ENCODE peak calls at places on chromosome 4, in nine cellular contexts. One of them, this sample, is unnamed.

GRCh38 chr4:154390324-154390723 is 101.3 kb downstream of the DCHS2 start:
- DNase-seq in CD8-positive, alpha-beta T cell: no peak
- DNase-seq in lower leg skin: no peak
- DNase-seq in fibroblast of pulmonary artery: no peak
- DNase-seq in progenitor cell of endocrine pancreas: no peak
- DNase-seq in left lung: no peak
- DNase-seq in GM13977: no peak
- DNase-seq in AG09319: no peak
- DNase-seq in MM.1S: no peak
- DNase-seq in this sample: no peak

GRCh38 chr4:159400782-159401712 is 298.2 kb downstream of the RAPGEF2 start:
- DNase-seq in MM.1S: no peak
- DNase-seq in left lung: no peak
- DNase-seq in progenitor cell of endocrine pancreas: no peak
- DNase-seq in GM13977: no peak
- DNase-seq in CD8-positive, alpha-beta T cell: no peak
- DNase-seq in AG09319: no peak
- DNase-seq in lower leg skin: no peak
- DNase-seq in fibroblast of pulmonary artery: peak
- DNase-seq in this sample: no peak

GRCh38 chr4:105630670-105631655 is 77.5 kb downstream of the INTS12 start:
- DNase-seq in lower leg skin: no peak
- DNase-seq in CD8-positive, alpha-beta T cell: no peak
- DNase-seq in fibroblast of pulmonary artery: no peak
- DNase-seq in left lung: no peak
- DNase-seq in AG09319: no peak
- DNase-seq in progenitor cell of endocrine pancreas: no peak
- DNase-seq in GM13977: no peak
- DNase-seq in MM.1S: no peak
- DNase-seq in this sample: no peak

GRCh38 chr4:19187104-19187503 is 1064.6 kb upstream of the SLIT2 start:
- DNase-seq in fibroblast of pulmonary artery: peak
- DNase-seq in AG09319: no peak
- DNase-seq in lower leg skin: no peak
- DNase-seq in progenitor cell of endocrine pancreas: no peak
- DNase-seq in left lung: no peak
- DNase-seq in GM13977: no peak
- DNase-seq in CD8-positive, alpha-beta T cell: no peak
- DNase-seq in MM.1S: no peak
- DNase-seq in this sample: no peak

GRCh38 chr4:154164931-154165839 is 326.4 kb downstream of the DCHS2 start:
- DNase-seq in left lung: no peak
- DNase-seq in progenitor cell of endocrine pancreas: no peak
- DNase-seq in CD8-positive, alpha-beta T cell: no peak
- DNase-seq in AG09319: peak
- DNase-seq in lower leg skin: no peak
- DNase-seq in MM.1S: no peak
- DNase-seq in fibroblast of pulmonary artery: peak
- DNase-seq in GM13977: peak
- DNase-seq in this sample: no peak

GRCh38 chr4:102836596-102836995 is 9.2 kb upstream of the UBE2D3 start:
- DNase-seq in AG09319: no peak
- DNase-seq in lower leg skin: no peak
- DNase-seq in left lung: no peak
- DNase-seq in CD8-positive, alpha-beta T cell: no peak
- DNase-seq in fibroblast of pulmonary artery: no peak
- DNase-seq in MM.1S: no peak
- DNase-seq in GM13977: no peak
- DNase-seq in progenitor cell of endocrine pancreas: no peak
- DNase-seq in this sample: no peak

GRCh38 chr4:184628103-184628502 is 21.1 kb downstream of the CASP3 start:
- DNase-seq in left lung: no peak
- DNase-seq in fibroblast of pulmonary artery: no peak
- DNase-seq in CD8-positive, alpha-beta T cell: no peak
- DNase-seq in MM.1S: no peak
- DNase-seq in lower leg skin: no peak
- DNase-seq in AG09319: no peak
- DNase-seq in progenitor cell of endocrine pancreas: no peak
- DNase-seq in GM13977: no peak
- DNase-seq in this sample: no peak

GRCh38 chr4:38144029-38144428 is 183.8 kb downstream of the PTTG2 start:
- DNase-seq in left lung: no peak
- DNase-seq in lower leg skin: no peak
- DNase-seq in GM13977: no peak
- DNase-seq in MM.1S: no peak
- DNase-seq in fibroblast of pulmonary artery: peak
- DNase-seq in progenitor cell of endocrine pancreas: no peak
- DNase-seq in AG09319: no peak
- DNase-seq in CD8-positive, alpha-beta T cell: no peak
- DNase-seq in this sample: no peak

GRCh38 chr4:46946914-46947313 is 37.9 kb upstream of the COX7B2 start:
- DNase-seq in MM.1S: no peak
- DNase-seq in left lung: no peak
- DNase-seq in CD8-positive, alpha-beta T cell: no peak
- DNase-seq in lower leg skin: no peak
- DNase-seq in GM13977: no peak
- DNase-seq in AG09319: no peak
- DNase-seq in fibroblast of pulmonary artery: peak
- DNase-seq in progenitor cell of endocrine pancreas: no peak
- DNase-seq in this sample: no peak

GRCh38 chr4:138952405-138952804 is 63.2 kb upstream of the NOCT start:
- DNase-seq in CD8-positive, alpha-beta T cell: no peak
- DNase-seq in AG09319: no peak
- DNase-seq in left lung: no peak
- DNase-seq in lower leg skin: no peak
- DNase-seq in fibroblast of pulmonary artery: peak
- DNase-seq in progenitor cell of endocrine pancreas: no peak
- DNase-seq in MM.1S: no peak
- DNase-seq in GM13977: no peak
- DNase-seq in this sample: no peak

GRCh38 chr4:6206771-6207290 is 6.5 kb upstream of the JAKMIP1 start:
- DNase-seq in AG09319: no peak
- DNase-seq in progenitor cell of endocrine pancreas: no peak
- DNase-seq in fibroblast of pulmonary artery: no peak
- DNase-seq in CD8-positive, alpha-beta T cell: no peak
- DNase-seq in GM13977: no peak
- DNase-seq in MM.1S: no peak
- DNase-seq in lower leg skin: peak
- DNase-seq in left lung: no peak
- DNase-seq in this sample: no peak

GRCh38 chr4:177740563-177740962 is 298.3 kb upstream of the AGA start:
- DNase-seq in lower leg skin: no peak
- DNase-seq in progenitor cell of endocrine pancreas: no peak
- DNase-seq in AG09319: no peak
- DNase-seq in fibroblast of pulmonary artery: no peak
- DNase-seq in left lung: no peak
- DNase-seq in CD8-positive, alpha-beta T cell: no peak
- DNase-seq in MM.1S: no peak
- DNase-seq in GM13977: no peak
- DNase-seq in this sample: no peak

GRCh38 chr4:165048170-165048569 is 5.5 kb upstream of the TRIM75 start:
- DNase-seq in progenitor cell of endocrine pancreas: no peak
- DNase-seq in fibroblast of pulmonary artery: no peak
- DNase-seq in GM13977: no peak
- DNase-seq in left lung: no peak
- DNase-seq in MM.1S: no peak
- DNase-seq in CD8-positive, alpha-beta T cell: no peak
- DNase-seq in lower leg skin: no peak
- DNase-seq in AG09319: no peak
- DNase-seq in this sample: no peak

GRCh38 chr4:113332701-113333100 is 283.2 kb downstream of the ANK2 start:
- DNase-seq in GM13977: no peak
- DNase-seq in CD8-positive, alpha-beta T cell: no peak
- DNase-seq in lower leg skin: no peak
- DNase-seq in progenitor cell of endocrine pancreas: no peak
- DNase-seq in MM.1S: no peak
- DNase-seq in left lung: no peak
- DNase-seq in AG09319: no peak
- DNase-seq in fibroblast of pulmonary artery: no peak
- DNase-seq in this sample: no peak

GRCh38 chr4:123017078-123017477 is 94.7 kb upstream of the NUDT6 start:
- DNase-seq in lower leg skin: no peak
- DNase-seq in progenitor cell of endocrine pancreas: no peak
- DNase-seq in fibroblast of pulmonary artery: no peak
- DNase-seq in GM13977: no peak
- DNase-seq in MM.1S: no peak
- DNase-seq in CD8-positive, alpha-beta T cell: no peak
- DNase-seq in AG09319: no peak
- DNase-seq in left lung: no peak
- DNase-seq in this sample: no peak

GRCh38 chr4:184329235-184330007 is 111.7 kb upstream of the ENPP6 start:
- DNase-seq in lower leg skin: no peak
- DNase-seq in GM13977: no peak
- DNase-seq in progenitor cell of endocrine pancreas: no peak
- DNase-seq in left lung: no peak
- DNase-seq in AG09319: no peak
- DNase-seq in CD8-positive, alpha-beta T cell: no peak
- DNase-seq in fibroblast of pulmonary artery: peak
- DNase-seq in MM.1S: no peak
- DNase-seq in this sample: no peak

GRCh38 chr4:54433686-54434085 is 204.6 kb downstream of the PDGFRA start:
- DNase-seq in MM.1S: no peak
- DNase-seq in AG09319: no peak
- DNase-seq in fibroblast of pulmonary artery: peak
- DNase-seq in progenitor cell of endocrine pancreas: no peak
- DNase-seq in CD8-positive, alpha-beta T cell: no peak
- DNase-seq in left lung: no peak
- DNase-seq in lower leg skin: no peak
- DNase-seq in GM13977: no peak
- DNase-seq in this sample: no peak

GRCh38 chr4:124095596-124095995 is 616.9 kb downstream of the ANKRD50 start:
- DNase-seq in fibroblast of pulmonary artery: peak
- DNase-seq in GM13977: no peak
- DNase-seq in progenitor cell of endocrine pancreas: no peak
- DNase-seq in left lung: no peak
- DNase-seq in AG09319: no peak
- DNase-seq in MM.1S: no peak
- DNase-seq in CD8-positive, alpha-beta T cell: no peak
- DNase-seq in lower leg skin: no peak
- DNase-seq in this sample: no peak
- TF ChIP-seq CTCF in fibroblast of pulmonary artery: no peak
- TF ChIP-seq CTCF in GM13977: no peak
- TF ChIP-seq CTCF in progenitor cell of endocrine pancreas: no peak
- TF ChIP-seq CTCF in left lung: no peak
- TF ChIP-seq CTCF in AG09319: no peak
- TF ChIP-seq CTCF in MM.1S: no peak
- TF ChIP-seq CTCF in CD8-positive, alpha-beta T cell: no peak
- TF ChIP-seq CTCF in lower leg skin: no peak
- TF ChIP-seq CTCF in this sample: no peak

GRCh38 chr4:26223160-26223559 is 97.7 kb upstream of the RBPJ start:
- DNase-seq in progenitor cell of endocrine pancreas: no peak
- DNase-seq in CD8-positive, alpha-beta T cell: no peak
- DNase-seq in GM13977: no peak
- DNase-seq in lower leg skin: no peak
- DNase-seq in fibroblast of pulmonary artery: no peak
- DNase-seq in left lung: no peak
- DNase-seq in AG09319: no peak
- DNase-seq in MM.1S: no peak
- DNase-seq in this sample: no peak
- TF ChIP-seq CTCF in progenitor cell of endocrine pancreas: no peak
- TF ChIP-seq CTCF in CD8-positive, alpha-beta T cell: no peak
- TF ChIP-seq CTCF in GM13977: no peak
- TF ChIP-seq CTCF in lower leg skin: no peak
- TF ChIP-seq CTCF in fibroblast of pulmonary artery: no peak
- TF ChIP-seq CTCF in left lung: no peak
- TF ChIP-seq CTCF in AG09319: no peak
- TF ChIP-seq CTCF in MM.1S: no peak
- TF ChIP-seq CTCF in this sample: no peak

GRCh38 chr4:84258905-84259830 is 239.9 kb downstream of the NKX6-1 start:
- DNase-seq in progenitor cell of endocrine pancreas: no peak
- DNase-seq in CD8-positive, alpha-beta T cell: no peak
- DNase-seq in GM13977: no peak
- DNase-seq in MM.1S: peak
- DNase-seq in lower leg skin: no peak
- DNase-seq in left lung: no peak
- DNase-seq in fibroblast of pulmonary artery: peak
- DNase-seq in AG09319: no peak
- DNase-seq in this sample: no peak
- TF ChIP-seq CTCF in progenitor cell of endocrine pancreas: peak
- TF ChIP-seq CTCF in CD8-positive, alpha-beta T cell: no peak
- TF ChIP-seq CTCF in GM13977: peak
- TF ChIP-seq CTCF in MM.1S: peak
- TF ChIP-seq CTCF in lower leg skin: no peak
- TF ChIP-seq CTCF in left lung: peak
- TF ChIP-seq CTCF in fibroblast of pulmonary artery: peak
- TF ChIP-seq CTCF in AG09319: peak
- TF ChIP-seq CTCF in this sample: peak

GRCh38 chr4:10097906-10098769 is 18.5 kb downstream of the WDR1 start:
- DNase-seq in left lung: peak
- DNase-seq in AG09319: no peak
- DNase-seq in fibroblast of pulmonary artery: no peak
- DNase-seq in GM13977: no peak
- DNase-seq in MM.1S: no peak
- DNase-seq in progenitor cell of endocrine pancreas: no peak
- DNase-seq in lower leg skin: no peak
- DNase-seq in CD8-positive, alpha-beta T cell: no peak
- DNase-seq in this sample: no peak

GRCh38 chr4:10094841-10095240 is 21.8 kb downstream of the WDR1 start:
- DNase-seq in fibroblast of pulmonary artery: no peak
- DNase-seq in MM.1S: no peak
- DNase-seq in progenitor cell of endocrine pancreas: no peak
- DNase-seq in GM13977: no peak
- DNase-seq in lower leg skin: no peak
- DNase-seq in left lung: peak
- DNase-seq in AG09319: no peak
- DNase-seq in CD8-positive, alpha-beta T cell: no peak
- DNase-seq in this sample: no peak

GRCh38 chr4:10095296-10095991 is 21.2 kb downstream of the WDR1 start:
- DNase-seq in progenitor cell of endocrine pancreas: no peak
- DNase-seq in GM13977: no peak
- DNase-seq in CD8-positive, alpha-beta T cell: no peak
- DNase-seq in AG09319: no peak
- DNase-seq in left lung: peak
- DNase-seq in fibroblast of pulmonary artery: no peak
- DNase-seq in lower leg skin: no peak
- DNase-seq in MM.1S: peak
- DNase-seq in this sample: no peak

GRCh38 chr4:10096976-10097330 is 19.6 kb downstream of the WDR1 start:
- DNase-seq in fibroblast of pulmonary artery: no peak
- DNase-seq in CD8-positive, alpha-beta T cell: no peak
- DNase-seq in progenitor cell of endocrine pancreas: no peak
- DNase-seq in left lung: peak
- DNase-seq in AG09319: no peak
- DNase-seq in MM.1S: peak
- DNase-seq in GM13977: no peak
- DNase-seq in lower leg skin: no peak
- DNase-seq in this sample: no peak

GRCh38 chr4:10096201-10096975 is 20.2 kb downstream of the WDR1 start:
- DNase-seq in MM.1S: peak
- DNase-seq in lower leg skin: peak
- DNase-seq in GM13977: peak
- DNase-seq in progenitor cell of endocrine pancreas: no peak
- DNase-seq in CD8-positive, alpha-beta T cell: peak
- DNase-seq in fibroblast of pulmonary artery: peak
- DNase-seq in left lung: peak
- DNase-seq in AG09319: peak
- DNase-seq in this sample: peak
- TF ChIP-seq CTCF in MM.1S: no peak
- TF ChIP-seq CTCF in lower leg skin: no peak
- TF ChIP-seq CTCF in GM13977: no peak
- TF ChIP-seq CTCF in progenitor cell of endocrine pancreas: no peak
- TF ChIP-seq CTCF in CD8-positive, alpha-beta T cell: no peak
- TF ChIP-seq CTCF in fibroblast of pulmonary artery: no peak
- TF ChIP-seq CTCF in left lung: no peak
- TF ChIP-seq CTCF in AG09319: no peak
- TF ChIP-seq CTCF in this sample: no peak